ENCODE peak calls at places on chromosomes 16 and 17, in seven cellular contexts. M is K562, K is HCT116, Z is GM12878, V is SK-N-SH, G is H1, Y is HepG2. Q is an unnamed sample.

GRCh38 chr17:81735181-81736102 is 23.4 kb downstream of the SLC25A10 start:
- DNase-seq in M (peak), K (no peak), Z (peak), V (no peak), G (no peak), Y (no peak), Q (peak)

GRCh38 chr17:700504-701094 is 14.0 kb downstream of the VPS53 start:
- DNase-seq in M (peak), K (peak), Z (no peak), V (peak), G (no peak), Y (no peak), Q (no peak)

GRCh38 chr17:49433000-49433694 is 18.5 kb upstream of the PHB1 start:
- DNase-seq in M (no peak), K (no peak), Z (no peak), V (no peak), G (no peak), Y (no peak), Q (no peak)

GRCh38 chr17:49707246-49707607 is 537 bp downstream of the SLC35B1 start:
- DNase-seq in M (peak), K (no peak), Z (no peak), V (no peak), G (no peak), Y (no peak), Q (no peak)

GRCh38 chr17:78289004-78289403 is 57.6 kb downstream of the TMEM235 start:
- DNase-seq in M (no peak), K (no peak), Z (no peak), V (no peak), G (no peak), Y (no peak), Q (no peak)

GRCh38 chr17:76491271-76492184 is 9.7 kb downstream of the RHBDF2 start:
- DNase-seq in M (peak), K (no peak), Z (no peak), V (no peak), G (peak), Y (no peak), Q (no peak)

GRCh38 chr17:20156196-20157077 is 147.3 kb downstream of the SPECC1 start:
- DNase-seq in M (peak), K (peak), Z (no peak), V (peak), G (no peak), Y (peak), Q (peak)

GRCh38 chr17:6666077-6666521 is 14.5 kb downstream of the C17orf100 start:
- DNase-seq in M (peak), K (peak), Z (no peak), V (peak), G (peak), Y (peak), Q (peak)

GRCh38 chr16:8594149-8594666 is 3.9 kb upstream of the TMEM114 start:
- DNase-seq in M (peak), K (no peak), Z (no peak), V (no peak), G (no peak), Y (no peak), Q (no peak)

GRCh38 chr16:50884066-50884860 is 142.4 kb downstream of the CYLD start:
- DNase-seq in M (peak), K (no peak), Z (no peak), V (peak), G (peak), Y (peak), Q (no peak)

GRCh38 chr16:15777533-15778203 is 79.2 kb downstream of the MYH11 start:
- DNase-seq in M (peak), K (peak), Z (no peak), V (peak), G (peak), Y (peak), Q (peak)

GRCh38 chr17:74108126-74108705 is 95.3 kb upstream of the RPL38 start:
- DNase-seq in M (no peak), K (no peak), Z (no peak), V (no peak), G (no peak), Y (no peak), Q (no peak)

GRCh38 chr17:81484195-81484979 is 28.2 kb downstream of the ACTG1 start:
- DNase-seq in M (peak), K (peak), Z (peak), V (peak), G (peak), Y (peak), Q (peak)

DNA sequence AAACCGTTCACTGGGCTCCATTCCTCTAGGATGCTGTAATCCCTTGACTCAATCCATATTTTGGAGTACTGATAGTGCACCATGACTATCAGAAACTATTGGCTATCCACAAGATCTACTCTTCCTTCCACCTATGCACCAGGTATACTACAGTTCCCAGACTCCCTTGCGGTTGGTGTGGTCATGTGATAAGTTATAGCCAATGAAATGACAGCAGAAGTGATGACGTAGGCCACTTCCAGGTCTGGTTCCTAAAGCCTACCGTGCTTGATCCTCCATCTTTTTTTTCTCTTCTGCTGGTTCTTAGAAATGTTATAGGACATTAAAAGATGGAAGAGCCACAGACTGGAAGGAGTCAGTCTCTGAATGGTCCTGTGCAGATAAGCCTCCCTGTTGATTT is 278.8 kb upstream of the C16orf82 start:
- DNase-seq in M (peak), K (peak), Z (no peak), V (peak), G (no peak), Y (no peak), Q (peak)
- TF ChIP-seq JUND in M (no peak), K (no peak), Z (no peak), V (no peak), G (no peak), Y (no peak), Q (no peak)

GRCh38 chr16:85384831-85385462 is 228.2 kb upstream of the GSE1 start:
- DNase-seq in M (no peak), K (no peak), Z (no peak), V (no peak), G (peak), Y (no peak), Q (peak)

GRCh38 chr16:85387731-85388295 is 225.3 kb upstream of the GSE1 start:
- DNase-seq in M (no peak), K (no peak), Z (no peak), V (no peak), G (no peak), Y (no peak), Q (no peak)

GRCh38 chr16:85386467-85387170 is 226.5 kb upstream of the GSE1 start:
- DNase-seq in M (no peak), K (no peak), Z (no peak), V (no peak), G (peak), Y (no peak), Q (no peak)

GRCh38 chr16:85385463-85386331 is 227.4 kb upstream of the GSE1 start:
- DNase-seq in M (peak), K (no peak), Z (no peak), V (no peak), G (peak), Y (peak), Q (no peak)

GRCh38 chr16:85387171-85387507 is 226.0 kb upstream of the GSE1 start:
- DNase-seq in M (no peak), K (no peak), Z (no peak), V (no peak), G (peak), Y (no peak), Q (no peak)
- TF ChIP-seq JUND in M (no peak), K (no peak), Z (no peak), V (no peak), G (no peak), Y (no peak), Q (no peak)

GRCh38 chr16:79826732-79827514 is 226.4 kb upstream of the MAF start:
- DNase-seq in M (no peak), K (no peak), Z (no peak), V (no peak), G (no peak), Y (no peak), Q (no peak)
- TF ChIP-seq JUND in M (no peak), K (no peak), Z (no peak), V (no peak), G (no peak), Y (no peak), Q (no peak)

GRCh38 chr17:65385071-65385470 is 176.4 kb downstream of the AXIN2 start:
- DNase-seq in M (no peak), K (no peak), Z (no peak), V (no peak), G (no peak), Y (no peak), Q (no peak)

GRCh38 chr17:65387322-65387721 is 174.1 kb downstream of the AXIN2 start:
- DNase-seq in M (no peak), K (no peak), Z (no peak), V (no peak), G (no peak), Y (no peak), Q (no peak)

GRCh38 chr17:65389426-65389825 is 172.0 kb downstream of the AXIN2 start:
- DNase-seq in M (no peak), K (no peak), Z (no peak), V (no peak), G (no peak), Y (no peak), Q (no peak)

GRCh38 chr17:65388911-65389310 is 172.5 kb downstream of the AXIN2 start:
- DNase-seq in M (no peak), K (no peak), Z (no peak), V (no peak), G (no peak), Y (no peak), Q (no peak)

DNA sequence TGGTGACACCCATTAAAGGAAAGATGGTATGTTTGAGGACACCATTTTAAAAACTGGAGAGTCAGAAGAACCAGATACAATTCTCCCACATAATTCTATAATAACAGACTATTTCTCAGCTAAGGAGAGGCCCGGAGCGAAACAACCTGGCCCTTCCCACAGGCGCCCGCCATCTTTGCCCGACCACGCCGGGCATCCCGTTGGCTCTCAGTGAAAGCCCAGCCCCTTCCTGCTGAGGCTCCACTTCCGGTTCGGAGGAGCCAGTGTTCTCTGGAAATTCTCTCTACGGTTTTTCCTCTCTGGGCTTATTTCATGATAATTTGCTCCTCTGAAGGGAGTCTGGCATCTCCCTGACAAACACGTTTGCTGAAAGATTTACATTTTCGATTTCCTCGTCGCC is 175.7 kb downstream of the AXIN2 start:
- DNase-seq in M (peak), K (no peak), Z (no peak), V (no peak), G (no peak), Y (no peak), Q (no peak)
- TF ChIP-seq JUND in M (no peak), K (no peak), Z (no peak), V (no peak), G (no peak), Y (no peak), Q (no peak)